ENCODE peak calls at places on chromosomes 6 and 20, in five cellular contexts. J is activated CD8-positive, alpha-beta T cell treated with anti-CD3 and anti-CD28 coated beads for 36 hours; M is foreskin fibroblast; R is brain microvascular endothelial cell; U is D341Med. W is an unnamed sample.

GRCh38 chr6:160069050-160069454 is 52.6 kb upstream of the SLC22A1 start:
- DNase-seq in J (peak; percentile 49), M (no peak), R (no peak), U (no peak), W (no peak)

GRCh38 chr6:158611600-158612041 is 32.9 kb downstream of the DYNLT1 start:
- DNase-seq in J (no peak), M (no peak), R (no peak), U (no peak), W (no peak)

GRCh38 chr6:137216875-137217553 is 2.2 kb downstream of the IFNGR1 start:
- DNase-seq in J (no peak), M (no peak), R (no peak), U (no peak), W (no peak)

GRCh38 chr6:15096894-15097837 is 148.7 kb upstream of the JARID2 start:
- DNase-seq in J (no peak), M (no peak), R (peak; percentile 42), U (no peak), W (no peak)

GRCh38 chr20:1824834-1825233 is 70.4 kb upstream of the SIRPA start:
- DNase-seq in J (no peak), M (no peak), R (no peak), U (no peak), W (no peak)

GRCh38 chr6:111952326-111952725 is 79.1 kb upstream of the FYN start:
- DNase-seq in J (no peak), M (no peak), R (no peak), U (no peak), W (peak; percentile 23)

GRCh38 chr6:26186652-26187051 is 99.4 kb downstream of the HFE start:
- DNase-seq in J (no peak), M (no peak), R (no peak), U (no peak), W (no peak)

GRCh38 chr6:19303381-19303780 is 533.8 kb upstream of the ID4 start:
- DNase-seq in J (no peak), M (no peak), R (no peak), U (no peak), W (no peak)

GRCh38 chr6:148169701-148170100 is 172.9 kb upstream of the SASH1 start:
- DNase-seq in J (no peak), M (no peak), R (no peak), U (no peak), W (no peak)

GRCh38 chr6:165662671-165663282 is at the start of gene PDE10A:
- DNase-seq in J (no peak), M (peak; percentile 15), R (peak; percentile 44), U (peak; percentile 71), W (no peak)

GRCh38 chr20:21505810-21506530 is 7.9 kb downstream of the NKX2-2 start:
- DNase-seq in J (peak; percentile 65), M (peak; percentile 76), R (no peak), U (peak; percentile 93), W (no peak)

GRCh38 chr20:44615169-44615791 is 32.9 kb downstream of the PKIG start:
- DNase-seq in J (peak; percentile 61), M (no peak), R (no peak), U (no peak), W (no peak)

GRCh38 chr6:64815718-64816117 is 891.3 kb downstream of the EYS start:
- DNase-seq in J (no peak), M (no peak), R (no peak), U (no peak), W (peak; percentile 39)

GRCh38 chr6:110761371-110761770 is 53.9 kb downstream of the CDK19 start:
- DNase-seq in J (no peak), M (no peak), R (peak; percentile 7), U (no peak), W (no peak)

GRCh38 chr6:35300848-35301247 is 3.2 kb downstream of the DEF6 start:
- DNase-seq in J (peak; percentile 48), M (no peak), R (no peak), U (no peak), W (no peak)

GRCh38 chr6:22888147-22888831 is 318.9 kb downstream of the HDGFL1 start:
- DNase-seq in J (no peak), M (no peak), R (no peak), U (no peak), W (no peak)

GRCh38 chr20:2617099-2617714 is 35.2 kb upstream of the NOP56 start:
- DNase-seq in J (no peak), M (no peak), R (no peak), U (no peak), W (no peak)

GRCh38 chr6:55492259-55492658 is 86.7 kb downstream of the HMGCLL1 start:
- DNase-seq in J (no peak), M (no peak), R (no peak), U (no peak), W (no peak)

GRCh38 chr6:136696783-136697364 is 95.4 kb downstream of the MAP3K5 start:
- DNase-seq in J (no peak), M (no peak), R (no peak), U (no peak), W (no peak)

GRCh38 chr6:167125950-167126349 is 3.1 kb downstream of the CCR6 start:
- DNase-seq in J (no peak), M (no peak), R (no peak), U (no peak), W (no peak)

GRCh38 chr6:25193147-25193864 is 85.9 kb upstream of the CARMIL1 start:
- DNase-seq in J (no peak), M (peak; percentile 97), R (peak; percentile 91), U (no peak), W (peak; percentile 94)

GRCh38 chr20:46682063-46682821 is 7.0 kb downstream of the TP53RK start:
- DNase-seq in J (no peak), M (peak; percentile 20), R (no peak), U (no peak), W (no peak)

GRCh38 chr20:64258071-64258823 is 2.7 kb downstream of the PCMTD2 start:
- DNase-seq in J (no peak), M (no peak), R (no peak), U (no peak), W (no peak)

GRCh38 chr6:64737418-64737817 is 969.6 kb downstream of the EYS start:
- DNase-seq in J (no peak), M (no peak), R (no peak), U (no peak), W (no peak)

GRCh38 chr6:87391334-87391733 is 16.4 kb upstream of the CFAP206 start:
- DNase-seq in J (peak; percentile 19), M (peak; percentile 57), R (peak; percentile 19), U (peak; percentile 76), W (peak; percentile 1)

GRCh38 chr6:170424634-170425126 is 118.1 kb downstream of the FAM120B start:
- DNase-seq in J (no peak), M (no peak), R (no peak), U (no peak), W (no peak)

GRCh38 chr6:14806101-14806500 is 439.8 kb upstream of the JARID2 start:
- DNase-seq in J (no peak), M (no peak), R (no peak), U (no peak), W (no peak)

GRCh38 chr6:168559574-168560098 is 118.7 kb downstream of the SMOC2 start:
- DNase-seq in J (no peak), M (no peak), R (no peak), U (no peak), W (no peak)

GRCh38 chr6:10316327-10316726 is 98.5 kb downstream of the TFAP2A start:
- DNase-seq in J (no peak), M (peak; percentile 98), R (peak; percentile 48), U (no peak), W (no peak)

GRCh38 chr20:58010186-58010585 is 218.3 kb downstream of the ANKRD60 start:
- DNase-seq in J (no peak), M (no peak), R (no peak), U (no peak), W (no peak)

GRCh38 chr6:26205625-26206574 is 118.7 kb downstream of the HFE start:
- DNase-seq in J (no peak), M (peak; percentile 83), R (peak; percentile 78), U (no peak), W (no peak)

GRCh38 chr6:74075323-74075722 is 379.3 kb downstream of the CD109 start:
- DNase-seq in J (no peak), M (peak; percentile 86), R (no peak), U (no peak), W (peak; percentile 86)